ENCODE peak calls at places on chromosomes 4 and X, in four cellular contexts. X is cardiac fibroblast, S is psoas muscle, H is IMR-90. O is an unnamed sample.

GRCh38 chr4:86891785-86892638 is at the start of gene C4orf36:
- DNase-seq in X (peak), S (peak), H (peak), O (peak)

GRCh38 chr4:101306225-101306624 is 41.1 kb downstream of the PPP3CA start:
- DNase-seq in X (no peak), S (no peak), H (no peak), O (no peak)

GRCh38 chr4:101944649-101945048 is 154.1 kb downstream of the BANK1 start:
- DNase-seq in X (no peak), S (no peak), H (peak), O (peak)

GRCh38 chrX:107710617-107711391 is 64.8 kb downstream of the TSC22D3 start:
- DNase-seq in X (peak), S (peak), H (peak), O (peak)

GRCh38 chr4:54525602-54526001 is 132.2 kb upstream of the KIT start:
- DNase-seq in X (peak), S (no peak), H (peak), O (peak)

GRCh38 chr4:180380733-180381132 is 1862.5 kb upstream of the TENM3 start:
- DNase-seq in X (no peak), S (no peak), H (peak), O (no peak)

GRCh38 chr4:40908702-40909362 is 159.1 kb downstream of the NSUN7 start:
- DNase-seq in X (peak), S (peak), H (peak), O (peak)

GRCh38 chrX:24760601-24761000 is 66.9 kb downstream of the POLA1 start:
- DNase-seq in X (peak), S (no peak), H (peak), O (peak)

GRCh38 chr4:70313736-70314135 is 21.0 kb upstream of the CABS1 start:
- DNase-seq in X (no peak), S (no peak), H (no peak), O (no peak)

GRCh38 chr4:27154706-27155105 is 294.1 kb downstream of the STIM2 start:
- DNase-seq in X (no peak), S (no peak), H (peak), O (peak)

GRCh38 chr4:47926667-47927258 is 12.4 kb upstream of the NFXL1 start:
- DNase-seq in X (peak), S (no peak), H (peak), O (peak)

GRCh38 chrX:40544343-40545250 is 36.2 kb upstream of the ATP6AP2 start:
- DNase-seq in X (peak), S (no peak), H (peak), O (no peak)

GRCh38 chr4:136651932-136652331 is 880.4 kb downstream of the PCDH18 start:
- DNase-seq in X (no peak), S (no peak), H (peak), O (no peak)

GRCh38 chr4:54063737-54064316 is 578 bp downstream of the CHIC2 start:
- DNase-seq in X (peak), S (peak), H (no peak), O (peak)

GRCh38 chr4:109432676-109433075 is 939 bp upstream of the SEC24B start:
- DNase-seq in X (peak), S (no peak), H (peak), O (peak)

GRCh38 chr4:182369211-182369610 is 126.0 kb downstream of the TENM3 start:
- DNase-seq in X (peak), S (no peak), H (peak), O (peak)

GRCh38 chrX:118536687-118537461 is 41.3 kb downstream of the DOCK11 start:
- DNase-seq in X (peak), S (no peak), H (peak), O (peak)

GRCh38 chr4:137070614-137071013 is 461.7 kb downstream of the PCDH18 start:
- DNase-seq in X (no peak), S (no peak), H (no peak), O (no peak)

GRCh38 chrX:29662101-29662500 is 553.3 kb upstream of the MAGEB2 start:
- DNase-seq in X (peak), S (no peak), H (peak), O (peak)

GRCh38 chr4:86036729-86037128 is 323.1 kb downstream of the MAPK10 start:
- DNase-seq in X (peak), S (no peak), H (peak), O (no peak)

GRCh38 chrX:47595701-47596655 is 13.7 kb downstream of the TIMP1 start:
- DNase-seq in X (peak), S (no peak), H (peak), O (peak)

GRCh38 chr4:40455340-40455902 is 120.3 kb downstream of the CHRNA9 start:
- DNase-seq in X (peak), S (no peak), H (no peak), O (no peak)

GRCh38 chr4:52864816-52865215 is 2.7 kb downstream of the RASL11B start:
- DNase-seq in X (peak), S (no peak), H (peak), O (peak)

GRCh38 chr4:37682701-37683401 is 3.3 kb downstream of the RELL1 start:
- DNase-seq in X (no peak), S (no peak), H (no peak), O (no peak)

GRCh38 chr4:143437937-143438336 is 75.6 kb upstream of the SMARCA5 start:
- DNase-seq in X (no peak), S (no peak), H (no peak), O (no peak)

GRCh38 chr4:133323670-133324069 is 174.6 kb downstream of the PCDH10 start:
- DNase-seq in X (no peak), S (no peak), H (no peak), O (no peak)

GRCh38 chr4:16083217-16084191 is at the start of gene PROM1:
- DNase-seq in X (no peak), S (no peak), H (no peak), O (no peak)

GRCh38 chrX:52420824-52421443 is 52.1 kb downstream of the XAGE2 start:
- DNase-seq in X (peak), S (no peak), H (peak), O (peak)

GRCh38 chr4:99811117-99811516 is 5.5 kb upstream of the DAPP1 start:
- DNase-seq in X (no peak), S (no peak), H (no peak), O (no peak)

GRCh38 chrX:18619288-18619687 is 52.6 kb downstream of the RS1 start:
- DNase-seq in X (no peak), S (no peak), H (no peak), O (no peak)

GRCh38 chr4:3612275-3612674 is 80.1 kb upstream of the LRPAP1 start:
- DNase-seq in X (no peak), S (no peak), H (no peak), O (no peak)

GRCh38 chrX:132876509-132876837 is 82.0 kb downstream of the HS6ST2 start:
- DNase-seq in X (no peak), S (no peak), H (no peak), O (no peak)

GRCh38 chr4:150943831-150944230 is 71.3 kb downstream of the LRBA start:
- DNase-seq in X (no peak), S (no peak), H (no peak), O (no peak)

GRCh38 chr4:1171306-1172227 is 816 bp downstream of the SPON2 start:
- DNase-seq in X (no peak), S (peak), H (no peak), O (no peak)

GRCh38 chr4:182937268-182938208 is 20.4 kb upstream of the DCTD start:
- DNase-seq in X (no peak), S (no peak), H (peak), O (no peak)

GRCh38 chr4:3295837-3296624 is 3.2 kb downstream of the RGS12 start:
- DNase-seq in X (no peak), S (no peak), H (no peak), O (no peak)

GRCh38 chrX:9501362-9501761 is 36.5 kb downstream of the TBL1X start:
- DNase-seq in X (no peak), S (no peak), H (no peak), O (no peak)

GRCh38 chrX:48864210-48864609 is 28.8 kb upstream of the PCSK1N start:
- DNase-seq in X (peak), S (no peak), H (peak), O (peak)

GRCh38 chrX:104165894-104166734 is at the start of gene FAM199X:
- DNase-seq in X (peak), S (peak), H (peak), O (peak)

GRCh38 chrX:133640161-133641015 is 225.1 kb upstream of the GPC4 start:
- DNase-seq in X (no peak), S (no peak), H (no peak), O (peak)

GRCh38 chrX:10582215-10582733 is 38.1 kb downstream of the MID1 start:
- DNase-seq in X (peak), S (no peak), H (peak), O (no peak)

GRCh38 chrX:10577863-10578262 is 42.5 kb downstream of the MID1 start:
- DNase-seq in X (no peak), S (no peak), H (no peak), O (no peak)

GRCh38 chrX:10576777-10577444 is 43.5 kb downstream of the MID1 start:
- DNase-seq in X (no peak), S (no peak), H (no peak), O (no peak)

GRCh38 chrX:10579753-10580060 is 40.7 kb downstream of the MID1 start:
- DNase-seq in X (no peak), S (no peak), H (peak), O (no peak)

GRCh38 chrX:10579018-10579752 is 41.2 kb downstream of the MID1 start:
- DNase-seq in X (peak), S (no peak), H (peak), O (peak)
- H3K4me3 ChIP-seq in X (no peak), S (no peak), H (peak), O (peak)

GRCh38 chrX:68808686-68809357 is 20.0 kb upstream of the EFNB1 start:
- DNase-seq in X (peak), S (peak), H (no peak), O (peak)
- TF ChIP-seq CTCF in X (peak), S (peak), H (peak), O (peak)

DNA sequence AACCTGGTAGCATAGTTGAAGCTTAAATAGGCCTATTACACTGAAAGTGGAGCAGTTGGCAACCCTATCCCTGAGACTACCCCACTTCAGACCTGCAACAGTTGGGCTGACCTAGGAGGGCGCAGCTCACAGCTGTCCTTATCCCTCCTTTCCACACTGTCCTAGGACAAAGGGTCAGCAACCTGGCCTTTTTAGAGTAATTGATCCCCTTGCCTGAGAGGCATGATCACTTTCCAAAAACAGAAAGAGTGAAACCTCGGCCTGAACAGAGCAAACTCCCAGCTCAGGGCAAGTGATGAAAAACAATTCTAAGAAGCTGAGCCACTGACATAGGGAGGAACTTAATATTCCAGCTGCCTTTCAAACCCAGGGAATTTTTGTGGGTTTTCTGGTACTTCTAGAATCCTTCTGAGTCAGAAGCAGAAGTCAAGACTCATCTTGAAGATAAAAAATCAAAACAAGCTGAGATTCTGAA is 94.9 kb upstream of the MYOZ2 start:
- DNase-seq in X (peak), S (peak), H (peak), O (peak)
- H3K4me3 ChIP-seq in X (no peak), S (peak), H (no peak), O (no peak)

GRCh38 chr4:95183656-95184408 is 364.9 kb downstream of the UNC5C start:
- DNase-seq in X (no peak), S (no peak), H (no peak), O (no peak)

GRCh38 chr4:95180531-95181315 is 368.1 kb downstream of the UNC5C start:
- DNase-seq in X (no peak), S (no peak), H (no peak), O (no peak)

GRCh38 chr4:95178938-95179337 is 369.8 kb downstream of the UNC5C start:
- DNase-seq in X (no peak), S (no peak), H (no peak), O (no peak)

DNA sequence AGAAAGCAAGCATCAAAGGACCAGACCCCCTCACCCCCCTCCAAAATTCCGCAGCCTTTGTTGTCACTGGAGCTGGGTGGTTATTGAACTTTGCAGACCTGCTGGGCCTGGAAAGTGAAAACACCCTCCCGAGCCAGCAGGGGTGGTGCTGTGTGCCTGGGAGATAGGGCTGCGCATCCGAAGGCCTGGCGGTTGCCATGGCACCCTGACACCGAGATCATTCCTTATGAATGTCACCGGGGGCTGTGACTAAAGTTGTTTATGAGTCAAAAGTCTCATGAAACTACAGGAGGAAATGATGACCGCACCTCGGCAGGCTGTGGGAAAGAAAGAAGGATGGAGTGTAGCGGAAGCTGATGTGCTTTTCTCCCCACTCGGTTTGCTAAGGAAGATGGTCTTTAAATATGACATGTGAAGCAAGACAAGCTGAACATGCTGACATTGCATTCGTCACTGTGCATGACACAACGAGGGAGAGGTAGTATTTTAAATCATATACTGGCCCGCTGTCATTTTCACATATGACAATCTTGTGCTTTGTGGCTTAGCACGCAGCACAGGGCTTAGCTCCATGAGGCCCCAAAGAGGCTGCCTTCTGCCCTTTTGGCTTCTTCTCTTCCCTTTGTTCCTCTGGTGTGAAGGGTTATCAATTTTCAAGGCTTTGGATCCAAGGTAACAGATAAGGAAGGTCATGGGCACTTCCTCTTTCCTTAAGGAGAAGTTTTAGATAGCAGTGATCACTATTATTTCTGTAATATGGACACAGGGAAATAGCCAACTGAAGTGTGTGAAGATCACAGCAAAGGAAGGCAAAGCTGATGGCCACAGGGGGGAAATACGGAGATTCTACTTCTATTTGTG is 367.1 kb downstream of the UNC5C start:
- DNase-seq in X (peak), S (no peak), H (peak), O (peak)
- TF ChIP-seq CTCF in X (peak), S (no peak), H (no peak), O (no peak)

GRCh38 chrX:135345328-135345645 is 36.0 kb downstream of the ETDC start:
- DNase-seq in X (peak), S (peak), H (peak), O (peak)

DNA sequence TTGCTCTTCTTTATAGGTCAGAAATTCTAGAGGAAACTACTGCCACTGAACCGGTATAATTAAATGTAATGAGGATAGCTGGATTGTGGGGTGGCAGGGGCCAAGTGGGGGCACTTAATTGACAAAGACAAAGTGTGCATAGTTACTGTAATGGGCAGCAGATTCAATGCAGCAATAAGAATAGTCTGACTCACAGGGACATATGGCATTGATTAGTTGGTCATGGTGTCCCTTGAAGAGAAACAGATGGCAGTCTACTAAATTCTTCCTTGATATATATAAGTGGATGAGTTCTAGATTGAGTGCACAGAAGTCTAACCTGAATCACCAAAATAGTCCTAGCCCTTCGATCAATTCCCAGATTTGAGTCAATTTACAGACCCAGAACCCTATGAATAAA is 31.5 kb downstream of the ETDC start:
- DNase-seq in X (peak), S (no peak), H (peak), O (peak)
- H3K4me3 ChIP-seq in X (no peak), S (peak), H (no peak), O (peak)

GRCh38 chr4:6071959-6072720 is 53.9 kb upstream of the C4orf50 start:
- DNase-seq in X (no peak), S (no peak), H (no peak), O (no peak)

GRCh38 chr4:6079965-6080364 is 61.7 kb upstream of the C4orf50 start:
- DNase-seq in X (no peak), S (no peak), H (no peak), O (no peak)

GRCh38 chr4:6071191-6071958 is 53.1 kb upstream of the C4orf50 start:
- DNase-seq in X (no peak), S (no peak), H (no peak), O (no peak)

GRCh38 chr4:6074723-6075122 is 56.5 kb upstream of the C4orf50 start:
- DNase-seq in X (no peak), S (no peak), H (no peak), O (no peak)

DNA sequence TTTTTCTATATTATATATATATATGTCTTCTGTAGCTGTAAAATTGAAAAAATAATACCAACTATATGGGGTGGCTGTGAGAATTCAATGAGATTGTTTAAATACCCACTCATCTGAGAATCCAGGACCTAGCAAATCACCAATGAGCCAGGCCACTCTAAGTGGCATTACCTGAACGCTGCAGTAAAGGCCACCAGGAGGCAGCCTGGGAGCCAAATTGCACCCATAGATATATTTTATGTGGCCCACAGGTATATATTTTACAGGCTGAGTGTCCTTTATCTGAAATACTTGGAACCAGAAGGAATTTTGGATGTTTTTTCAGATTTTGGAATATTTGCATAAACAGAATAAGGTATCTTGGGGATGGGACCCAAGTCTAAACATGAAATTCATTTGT is 58.2 kb upstream of the C4orf50 start:
- DNase-seq in X (no peak), S (no peak), H (no peak), O (no peak)
- TF ChIP-seq CTCF in X (no peak), S (no peak), H (no peak), O (no peak)